ENCODE peak calls at places on chromosomes 4 and X, in seven cellular contexts. Y, Z, M, E, C, O and G are unnamed samples.

GRCh38 chrX:149641832-149642231 is 10.2 kb upstream of the TMEM185A start:
- DNase-seq in Y (no peak), Z (no peak), M (no peak), E (no peak), C (no peak), O (no peak), G (no peak)

GRCh38 chr4:89067407-89067806 is 10.4 kb upstream of the FAM13A start:
- DNase-seq in Y (no peak), Z (no peak), M (no peak), E (no peak), C (no peak), O (no peak), G (no peak)

GRCh38 chrX:24175276-24175675 is 25.7 kb downstream of the ZFX start:
- DNase-seq in Y (no peak), Z (no peak), M (no peak), E (no peak), C (no peak), O (no peak), G (no peak)

GRCh38 chr4:100421356-100421978 is 96.4 kb downstream of the EMCN start:
- DNase-seq in Y (no peak), Z (no peak), M (no peak), E (no peak), C (no peak), O (peak), G (no peak)

GRCh38 chrX:70549429-70549828 is 104.8 kb downstream of the DLG3 start:
- DNase-seq in Y (no peak), Z (no peak), M (no peak), E (no peak), C (no peak), O (no peak), G (no peak)

GRCh38 chrX:45515262-45516215 is 314.9 kb upstream of the DIPK2B start:
- DNase-seq in Y (no peak), Z (peak), M (no peak), E (peak), C (peak), O (peak), G (peak)

GRCh38 chr4:40908297-40908696 is 158.5 kb downstream of the NSUN7 start:
- DNase-seq in Y (no peak), Z (no peak), M (no peak), E (no peak), C (no peak), O (no peak), G (no peak)

GRCh38 chrX:135707880-135708279 is 5.6 kb upstream of the CT45A1 start:
- DNase-seq in Y (peak), Z (no peak), M (no peak), E (no peak), C (no peak), O (peak), G (no peak)

GRCh38 chrX:96843566-96843965 is 40.1 kb upstream of the RPA4 start:
- DNase-seq in Y (no peak), Z (no peak), M (no peak), E (no peak), C (no peak), O (peak), G (no peak)

GRCh38 chr4:139902328-139903217 is 237.0 kb downstream of the MGST2 start:
- DNase-seq in Y (no peak), Z (no peak), M (no peak), E (no peak), C (no peak), O (no peak), G (no peak)

DNA sequence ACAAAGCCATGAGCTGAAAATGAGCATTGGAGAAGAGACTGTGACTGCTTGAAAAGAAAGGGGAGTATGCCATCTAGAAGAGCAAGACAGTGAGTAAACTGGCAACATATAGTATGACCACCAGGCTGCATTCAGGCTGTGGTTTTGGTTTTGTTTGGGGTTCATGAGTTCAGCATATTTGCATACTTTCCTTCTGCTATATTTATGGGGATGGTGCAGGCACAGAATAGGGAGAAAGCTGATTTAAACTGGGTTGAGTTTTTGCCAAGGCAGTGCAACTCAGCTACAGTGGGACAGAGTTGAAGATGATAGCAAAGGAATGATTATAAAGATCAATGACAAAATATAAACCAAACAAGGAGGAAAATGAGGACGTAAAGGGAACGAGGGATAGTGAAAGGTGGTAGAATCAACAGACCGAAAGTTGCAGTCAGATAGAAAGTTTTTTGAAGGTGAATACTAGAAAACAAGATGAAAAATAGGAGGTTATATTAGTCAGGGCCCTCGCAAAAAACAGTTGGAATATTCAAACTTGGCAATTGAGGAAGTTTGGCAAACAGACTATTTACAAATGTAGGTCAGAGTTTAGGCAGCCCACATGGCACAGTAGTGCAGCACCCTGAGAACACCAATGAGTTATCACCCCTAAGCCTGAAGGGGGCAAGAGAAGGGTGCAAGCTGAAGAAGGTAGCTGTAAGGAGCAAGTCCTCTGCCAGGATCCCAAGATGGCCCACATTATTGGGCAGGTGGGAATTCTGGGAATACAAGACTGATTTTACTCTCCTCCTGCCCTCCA is 114.8 kb upstream of the MAP9 start:
- DNase-seq in Y (no peak), Z (no peak), M (no peak), E (no peak), C (no peak), O (peak), G (no peak)
- TF ChIP-seq CTCF in Y (no peak), Z (no peak), M (no peak), E (no peak), C (no peak), O (no peak), G (no peak)

GRCh38 chr4:79820427-79820826 is 252.6 kb downstream of the ANTXR2 start:
- DNase-seq in Y (no peak), Z (no peak), M (no peak), E (no peak), C (no peak), O (no peak), G (no peak)
- TF ChIP-seq CTCF in Y (no peak), Z (no peak), M (no peak), E (no peak), C (no peak), O (no peak), G (no peak)

GRCh38 chrX:19881559-19881958 is 5.8 kb downstream of the SH3KBP1 start:
- DNase-seq in Y (no peak), Z (no peak), M (no peak), E (no peak), C (no peak), O (no peak), G (no peak)

GRCh38 chrX:19882066-19882775 is 5.2 kb downstream of the SH3KBP1 start:
- DNase-seq in Y (no peak), Z (no peak), M (no peak), E (no peak), C (no peak), O (peak), G (no peak)

GRCh38 chrX:19877431-19877830 is 10.0 kb downstream of the SH3KBP1 start:
- DNase-seq in Y (no peak), Z (no peak), M (no peak), E (no peak), C (no peak), O (no peak), G (no peak)

GRCh38 chrX:19879181-19879580 is 8.2 kb downstream of the SH3KBP1 start:
- DNase-seq in Y (no peak), Z (no peak), M (no peak), E (no peak), C (no peak), O (no peak), G (no peak)

GRCh38 chrX:19879742-19880378 is 7.5 kb downstream of the SH3KBP1 start:
- DNase-seq in Y (no peak), Z (no peak), M (no peak), E (no peak), C (no peak), O (no peak), G (no peak)
- TF ChIP-seq CTCF in Y (no peak), Z (no peak), M (no peak), E (no peak), C (no peak), O (no peak), G (no peak)

GRCh38 chr4:9867746-9868425 is 86.5 kb downstream of the DRD5 start:
- DNase-seq in Y (no peak), Z (no peak), M (no peak), E (no peak), C (no peak), O (no peak), G (no peak)
- TF ChIP-seq CTCF in Y (no peak), Z (no peak), M (no peak), E (no peak), C (no peak), O (no peak), G (no peak)

GRCh38 chrX:130159776-130160175 is 5.9 kb downstream of the AIFM1 start:
- DNase-seq in Y (no peak), Z (no peak), M (no peak), E (no peak), C (no peak), O (no peak), G (no peak)
- TF ChIP-seq CTCF in Y (no peak), Z (no peak), M (no peak), E (no peak), C (no peak), O (no peak), G (no peak)

DNA sequence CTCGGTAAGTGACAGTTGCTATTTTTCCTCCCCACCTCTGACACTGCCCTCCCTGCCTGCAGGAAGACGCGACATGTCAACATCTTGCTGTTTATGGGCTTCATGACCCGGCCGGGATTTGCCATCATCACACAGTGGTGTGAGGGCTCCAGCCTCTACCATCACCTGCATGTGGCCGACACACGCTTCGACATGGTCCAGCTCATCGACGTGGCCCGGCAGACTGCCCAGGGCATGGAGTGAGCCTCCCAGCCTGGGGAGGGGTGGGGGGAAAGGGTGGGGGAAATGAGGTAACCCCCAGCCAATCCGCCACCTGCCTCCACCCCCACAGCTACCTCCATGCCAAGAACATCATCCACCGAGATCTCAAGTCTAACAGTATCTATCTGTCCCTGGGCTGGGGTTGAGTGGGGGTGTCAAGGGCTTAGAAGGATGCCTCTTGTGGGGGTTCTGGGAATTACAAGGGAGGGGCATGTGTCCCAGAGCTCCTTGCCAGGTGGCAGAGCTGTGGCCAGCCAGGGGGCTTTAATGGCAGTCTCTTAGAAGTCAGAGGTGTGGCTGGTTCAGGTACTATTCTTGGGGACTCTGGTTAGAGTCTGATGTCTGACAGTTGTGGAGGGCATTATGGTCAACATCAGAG is 7.8 kb downstream of the ARAF start:
- DNase-seq in Y (peak), Z (peak), M (no peak), E (no peak), C (no peak), O (no peak), G (no peak)
- TF ChIP-seq CTCF in Y (peak), Z (peak), M (no peak), E (peak), C (no peak), O (peak), G (peak)

DNA sequence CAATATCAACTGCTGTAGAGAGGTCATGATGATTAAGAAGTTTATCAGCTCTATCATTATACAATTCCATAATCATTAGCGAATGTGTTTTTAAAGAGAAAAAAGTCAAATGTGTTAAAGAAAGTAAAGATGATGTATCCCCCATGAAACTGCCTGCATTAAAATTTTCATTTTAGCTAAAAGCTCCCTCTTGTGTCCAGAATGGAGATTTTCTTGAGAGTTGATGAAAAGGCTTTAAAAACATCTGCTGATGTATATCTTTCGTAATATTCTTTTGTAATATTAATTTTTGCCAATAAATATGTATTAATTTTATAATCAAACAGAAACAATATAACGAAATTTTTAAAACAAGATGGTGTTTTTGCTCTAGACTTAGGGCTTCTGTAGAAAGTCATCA is 52.1 kb upstream of the LHFPL1 start:
- DNase-seq in Y (no peak), Z (no peak), M (no peak), E (no peak), C (no peak), O (peak), G (no peak)
- TF ChIP-seq CTCF in Y (peak), Z (no peak), M (no peak), E (no peak), C (no peak), O (no peak), G (peak)

GRCh38 chrX:39161856-39162255 is 360.6 kb downstream of the MID1IP1 start:
- DNase-seq in Y (no peak), Z (no peak), M (no peak), E (no peak), C (no peak), O (no peak), G (no peak)

GRCh38 chrX:39165185-39165584 is 363.9 kb downstream of the MID1IP1 start:
- DNase-seq in Y (no peak), Z (no peak), M (no peak), E (no peak), C (no peak), O (no peak), G (no peak)

GRCh38 chrX:39164212-39164611 is 363.0 kb downstream of the MID1IP1 start:
- DNase-seq in Y (no peak), Z (no peak), M (no peak), E (no peak), C (no peak), O (no peak), G (no peak)

GRCh38 chrX:39163585-39163984 is 362.3 kb downstream of the MID1IP1 start:
- DNase-seq in Y (no peak), Z (no peak), M (no peak), E (no peak), C (no peak), O (no peak), G (no peak)

DNA sequence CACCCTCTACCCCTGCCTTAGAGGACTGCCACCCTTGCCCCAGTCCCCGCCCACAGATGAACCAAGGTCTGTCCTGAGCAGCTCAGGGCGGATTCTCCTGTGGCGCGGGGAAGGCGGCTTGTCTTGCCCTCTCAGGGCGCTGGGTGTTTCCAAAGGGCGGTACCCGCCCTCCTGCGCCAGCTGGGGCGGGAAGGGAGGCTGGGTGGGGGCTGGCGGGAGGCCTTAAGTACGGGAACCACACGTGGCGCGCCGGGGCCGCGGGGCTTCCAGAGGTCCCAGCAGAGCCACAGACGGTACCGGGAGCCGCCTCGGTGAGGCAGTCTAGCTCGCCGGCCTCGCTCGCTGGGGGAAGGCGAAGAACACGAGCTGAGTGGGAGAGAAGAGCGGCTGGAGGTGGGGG is 361.1 kb downstream of the MID1IP1 start:
- DNase-seq in Y (peak), Z (peak), M (no peak), E (no peak), C (no peak), O (no peak), G (no peak)
- TF ChIP-seq CTCF in Y (peak), Z (peak), M (no peak), E (no peak), C (peak), O (no peak), G (peak)

GRCh38 chrX:43735534-43735933 is 79.4 kb downstream of the MAOA start:
- DNase-seq in Y (no peak), Z (no peak), M (no peak), E (no peak), C (no peak), O (no peak), G (no peak)

GRCh38 chrX:43731086-43731485 is 75.0 kb downstream of the MAOA start:
- DNase-seq in Y (no peak), Z (no peak), M (no peak), E (no peak), C (no peak), O (no peak), G (no peak)

GRCh38 chrX:43733699-43734098 is 77.6 kb downstream of the MAOA start:
- DNase-seq in Y (no peak), Z (no peak), M (no peak), E (no peak), C (no peak), O (no peak), G (no peak)

GRCh38 chrX:43735957-43736356 is 79.9 kb downstream of the MAOA start:
- DNase-seq in Y (no peak), Z (no peak), M (no peak), E (no peak), C (no peak), O (no peak), G (no peak)

DNA sequence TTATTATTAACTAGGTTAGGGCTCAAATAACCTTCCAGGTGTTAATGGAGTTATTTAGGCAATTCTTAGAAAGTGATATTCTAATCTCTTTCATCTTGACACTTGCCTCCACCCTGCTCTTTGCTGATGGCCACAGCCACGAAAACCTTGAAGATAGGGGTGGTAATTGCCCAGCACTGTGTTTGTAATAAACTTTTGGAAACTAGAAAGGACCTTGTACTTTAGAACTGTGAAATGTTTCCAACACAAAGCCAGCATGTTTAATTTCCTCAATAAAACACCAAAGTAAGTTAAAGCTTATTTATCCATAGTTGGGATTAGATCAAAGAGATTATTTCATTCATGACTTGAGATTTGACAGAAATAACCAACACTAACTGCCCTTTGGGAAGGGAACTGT is 78.3 kb downstream of the MAOA start:
- DNase-seq in Y (no peak), Z (no peak), M (no peak), E (no peak), C (no peak), O (no peak), G (no peak)
- TF ChIP-seq CTCF in Y (no peak), Z (no peak), M (no peak), E (no peak), C (no peak), O (no peak), G (no peak)

DNA sequence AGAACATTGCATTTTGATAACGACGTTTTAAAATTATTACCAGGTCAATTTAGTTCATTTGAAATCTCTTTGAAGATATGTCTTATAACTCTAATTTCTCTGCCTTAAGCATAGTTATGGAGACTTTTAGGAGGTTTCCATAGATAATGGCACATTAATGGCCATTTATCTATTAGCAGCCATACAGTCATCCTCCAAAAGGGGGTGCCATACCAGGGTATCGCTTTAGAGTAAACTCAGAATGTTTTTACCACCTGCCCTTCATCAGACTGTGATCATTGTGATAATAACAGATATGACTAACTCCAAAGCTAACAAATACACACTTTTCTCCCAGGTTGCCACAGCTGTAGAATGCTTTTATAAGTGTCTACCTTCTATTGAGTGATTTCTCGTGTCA is 461.5 kb downstream of the FSTL5 start:
- DNase-seq in Y (no peak), Z (no peak), M (no peak), E (no peak), C (no peak), O (no peak), G (no peak)
- TF ChIP-seq CTCF in Y (peak), Z (no peak), M (no peak), E (no peak), C (no peak), O (no peak), G (no peak)